ENCODE peak calls at places on chromosomes 6 and 20, in four cellular contexts. X, D, Z and R are unnamed samples.
A peak's percentile ranks its signal among the peaks of the same experiment; 100 is the strongest.

GRCh38 chr6:110039364-110039995 is 61.4 kb downstream of the GPR6 start:
- DNase-seq in X (peak; percentile 66), D (peak; percentile 84), Z (peak; percentile 73), R (peak; percentile 80)

GRCh38 chr20:59603727-59604608 is at the start of gene PHACTR3:
- DNase-seq in X (no peak), D (peak; percentile 63), Z (no peak), R (no peak)

GRCh38 chr6:69883551-69883950 is 17.2 kb downstream of the COL19A1 start:
- DNase-seq in X (no peak), D (no peak), Z (no peak), R (no peak)

GRCh38 chr6:42200035-42200434 is 5.3 kb upstream of the GUCA1B start:
- DNase-seq in X (no peak), D (no peak), Z (peak; percentile 78), R (no peak)

GRCh38 chr20:35252037-35252461 is 25.6 kb downstream of the MMP24 start:
- DNase-seq in X (no peak), D (no peak), Z (no peak), R (no peak)

GRCh38 chr6:41200901-41201783 is at the start of gene TREML2:
- DNase-seq in X (peak; percentile 67), D (peak; percentile 43), Z (no peak), R (no peak)

GRCh38 chr6:26159417-26160273 is 72.4 kb downstream of the HFE start:
- DNase-seq in X (no peak), D (no peak), Z (no peak), R (no peak)

GRCh38 chr20:47576516-47577033 is 74.9 kb downstream of the NCOA3 start:
- DNase-seq in X (peak; percentile 77), D (no peak), Z (peak; percentile 97), R (peak; percentile 85)

GRCh38 chr20:57473246-57474042 is 51.5 kb downstream of the CTCFL start:
- DNase-seq in X (no peak), D (no peak), Z (no peak), R (no peak)

GRCh38 chr6:158023597-158023939 is 41.9 kb downstream of the SYNJ2 start:
- DNase-seq in X (no peak), D (no peak), Z (peak; percentile 82), R (no peak)

GRCh38 chr6:94636780-94637385 is 940.5 kb upstream of the MANEA start:
- DNase-seq in X (no peak), D (peak; percentile 48), Z (peak; percentile 32), R (peak; percentile 19)

GRCh38 chr6:33279971-33280511 is 3.1 kb downstream of the B3GALT4 start:
- DNase-seq in X (peak; percentile 76), D (no peak), Z (peak; percentile 93), R (peak; percentile 82)

GRCh38 chr6:16355699-16356481 is 117.5 kb downstream of the GMPR start:
- DNase-seq in X (no peak), D (no peak), Z (no peak), R (no peak)

GRCh38 chr20:11274137-11274536 is 600.3 kb upstream of the JAG1 start:
- DNase-seq in X (no peak), D (no peak), Z (peak; percentile 75), R (peak; percentile 52)

GRCh38 chr20:4898282-4898681 is 103.0 kb downstream of the SLC23A2 start:
- DNase-seq in X (no peak), D (no peak), Z (no peak), R (peak; percentile 26)

GRCh38 chr6:122730775-122731386 is 48.6 kb upstream of the FABP7 start:
- DNase-seq in X (peak; percentile 31), D (no peak), Z (peak; percentile 41), R (no peak)

GRCh38 chr6:123770247-123770949 is 33.3 kb upstream of the NKAIN2 start:
- DNase-seq in X (no peak), D (no peak), Z (no peak), R (no peak)

GRCh38 chr6:13357551-13358075 is 29.3 kb upstream of the TBC1D7 start:
- DNase-seq in X (no peak), D (no peak), Z (no peak), R (no peak)

GRCh38 chr6:49264909-49265308 is 198.1 kb downstream of the MMUT start:
- DNase-seq in X (no peak), D (no peak), Z (no peak), R (no peak)

GRCh38 chr6:84764332-84765049 is at the start of gene TBX18:
- DNase-seq in X (peak; percentile 94), D (peak; percentile 96), Z (peak; percentile 35), R (peak; percentile 85)

GRCh38 chr6:28480253-28480932 is 35.2 kb downstream of the GPX6 start:
- DNase-seq in X (peak; percentile 62), D (no peak), Z (no peak), R (no peak)

GRCh38 chr6:11271637-11272036 is 39.2 kb upstream of the NEDD9 start:
- DNase-seq in X (no peak), D (no peak), Z (no peak), R (no peak)

DNA sequence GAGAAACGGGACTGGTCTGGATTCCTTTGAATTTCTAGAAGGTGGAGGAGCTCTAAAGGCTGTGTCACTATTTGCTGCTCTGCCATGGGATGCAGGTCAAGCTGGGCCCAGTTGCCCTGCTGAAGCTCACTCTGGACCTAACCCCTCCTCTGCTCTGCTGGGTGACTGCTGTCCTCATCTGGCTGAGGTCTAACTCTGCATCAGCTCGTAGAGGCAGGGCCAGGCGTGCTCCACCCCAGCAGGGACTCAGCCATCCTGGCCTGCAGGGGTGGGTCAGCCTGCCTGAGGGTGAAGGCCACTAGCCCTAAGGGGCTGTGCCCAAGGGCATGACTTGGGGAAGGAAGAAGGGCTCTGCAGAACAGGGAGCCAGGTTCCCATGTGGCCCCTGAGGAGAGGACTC is 852 bp downstream of the CST4 start:
- DNase-seq in X (no peak), D (no peak), Z (no peak), R (no peak)
- TF ChIP-seq SIN3A in X (no peak), D (no peak), Z (no peak), R (no peak)

DNA sequence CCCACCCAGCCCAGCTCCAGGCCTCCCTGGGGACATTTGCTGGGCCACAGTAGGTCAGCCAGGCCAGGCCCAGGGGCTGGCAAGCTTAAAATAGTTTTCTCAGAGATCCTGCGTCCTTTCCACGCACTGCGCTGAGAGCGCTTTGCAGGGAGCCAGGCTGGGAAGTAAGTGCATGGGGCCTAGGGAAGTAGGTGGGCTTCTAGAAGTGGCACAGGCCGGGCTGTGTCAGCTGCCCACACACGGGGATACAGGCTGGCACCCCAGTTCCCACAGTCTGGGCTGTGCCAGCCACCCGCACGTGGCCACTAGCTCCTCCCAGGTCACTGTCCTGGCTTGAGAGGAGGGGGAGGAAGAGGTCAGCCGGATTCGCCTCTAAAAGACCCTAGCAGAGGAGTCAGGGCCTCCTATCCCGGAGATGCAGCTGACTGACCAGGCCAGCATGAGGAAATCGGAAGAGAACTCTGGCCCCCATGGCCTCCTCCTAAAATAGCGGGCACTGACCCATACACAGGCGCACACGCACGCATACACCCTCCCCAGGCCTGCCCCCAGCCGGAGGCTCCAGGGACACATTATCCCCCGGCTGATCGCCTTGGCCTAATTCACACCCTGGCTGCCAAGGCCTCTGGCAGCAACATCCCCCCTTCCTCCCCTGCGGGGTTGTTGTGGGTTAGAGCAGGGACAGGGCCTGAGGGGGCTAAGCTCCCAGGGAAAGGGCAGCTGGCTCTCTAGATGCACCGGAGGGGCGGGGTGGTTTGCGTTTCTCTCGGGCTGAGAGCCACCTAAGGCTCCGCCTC is 5.4 kb downstream of the SLCO4A1 start:
- DNase-seq in X (no peak), D (no peak), Z (no peak), R (no peak)
- TF ChIP-seq FOSL1 in X (no peak), D (no peak), Z (no peak), R (no peak)

GRCh38 chr6:31114540-31114876 is at the start of gene PSORS1C1:
- DNase-seq in X (no peak), D (no peak), Z (peak; percentile 49), R (peak; percentile 90)
- TF ChIP-seq SIN3A in X (no peak), D (no peak), Z (no peak), R (peak; percentile 17)

GRCh38 chr20:17021481-17021880 is 205.4 kb upstream of the PCSK2 start:
- DNase-seq in X (no peak), D (no peak), Z (no peak), R (no peak)

GRCh38 chr20:17023811-17024210 is 203.0 kb upstream of the PCSK2 start:
- DNase-seq in X (no peak), D (peak; percentile 66), Z (no peak), R (no peak)

GRCh38 chr20:17026346-17026745 is 200.5 kb upstream of the PCSK2 start:
- DNase-seq in X (no peak), D (no peak), Z (no peak), R (no peak)

GRCh38 chr20:17023036-17023435 is 203.8 kb upstream of the PCSK2 start:
- DNase-seq in X (no peak), D (no peak), Z (no peak), R (no peak)

GRCh38 chr20:17024513-17025105 is 202.2 kb upstream of the PCSK2 start:
- DNase-seq in X (no peak), D (no peak), Z (peak; percentile 84), R (peak; percentile 42)
- TF ChIP-seq FOSL1 in X (no peak), D (no peak), Z (no peak), R (peak; percentile 24)

GRCh38 chr6:154154389-154154967 is 115.4 kb downstream of the OPRM1 start:
- DNase-seq in X (peak; percentile 49), D (no peak), Z (peak; percentile 62), R (peak; percentile 62)
- TF ChIP-seq SIN3A in X (no peak), D (no peak), Z (no peak), R (no peak)

DNA sequence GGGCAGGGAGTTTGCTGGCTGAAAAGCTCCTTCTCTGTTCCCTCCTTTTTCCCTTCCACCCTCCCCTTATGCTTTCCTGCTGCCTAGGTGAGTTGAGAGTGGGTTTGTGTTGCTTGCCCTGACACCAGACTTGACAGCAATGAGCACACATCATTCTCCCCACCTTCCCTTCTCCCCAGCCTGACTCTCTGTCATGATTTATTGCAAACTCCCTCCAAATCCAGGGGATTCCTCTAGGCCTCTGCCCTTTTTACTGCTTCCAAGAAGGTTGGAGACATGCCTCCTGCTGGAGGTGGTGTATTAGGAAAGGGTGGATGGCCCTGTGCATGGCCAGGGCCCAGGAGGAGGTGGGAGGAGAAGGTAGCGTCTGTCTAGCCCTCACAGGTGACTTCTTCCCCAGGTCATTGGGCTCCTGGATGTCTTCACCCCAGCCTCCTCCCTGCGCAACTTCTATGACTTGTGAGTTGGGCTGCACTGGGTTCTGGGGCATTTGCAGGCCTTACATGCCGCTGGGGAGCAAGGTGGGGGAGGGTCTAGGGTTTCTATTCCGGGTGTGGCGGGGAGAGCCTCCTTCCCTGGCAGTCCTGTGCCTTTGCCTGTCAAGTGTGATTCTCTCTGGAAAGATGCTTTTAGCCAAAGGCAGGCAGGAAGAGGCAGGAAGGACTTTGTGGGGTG is 2.0 kb downstream of the MAPK13 start:
- DNase-seq in X (no peak), D (no peak), Z (no peak), R (no peak)
- TF ChIP-seq FOSL1 in X (no peak), D (no peak), Z (no peak), R (no peak)

DNA sequence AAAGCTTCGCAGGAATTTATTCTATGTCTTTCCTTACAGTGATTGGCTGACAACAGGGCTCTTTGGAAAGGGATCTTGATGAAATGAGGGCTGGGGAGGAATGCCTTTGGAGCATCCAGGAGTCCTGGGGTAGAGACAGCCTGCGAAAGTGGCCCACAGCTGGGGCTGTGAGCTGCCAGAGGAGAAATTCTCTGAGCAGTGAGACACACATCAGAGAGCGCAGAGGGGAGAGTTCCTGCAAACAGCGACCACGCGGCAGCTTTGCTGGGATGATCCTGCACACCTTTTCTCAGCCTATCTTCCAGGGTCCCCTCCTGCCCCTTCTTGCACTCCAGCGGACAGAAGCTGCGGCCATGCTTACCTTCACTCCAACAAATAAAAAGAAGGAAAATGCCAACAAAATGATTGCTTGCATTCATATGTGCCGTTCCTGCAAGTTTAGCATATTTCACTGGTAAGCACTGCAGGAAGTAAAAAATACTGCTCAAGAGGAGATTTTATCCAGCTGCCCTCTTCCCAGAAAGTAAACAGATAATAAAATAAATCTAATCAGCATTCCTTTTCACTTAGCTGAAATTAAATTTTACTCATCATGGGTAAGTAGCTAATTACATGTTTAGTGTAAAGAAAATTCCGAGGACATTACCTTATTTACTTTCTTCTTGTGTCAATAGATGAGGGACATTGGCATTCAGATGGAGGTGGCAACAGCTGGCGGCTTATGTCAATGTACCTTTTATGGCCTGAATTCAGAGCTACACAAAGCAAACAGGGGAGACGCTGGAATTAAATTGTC is 339.9 kb upstream of the ARID1B start:
- DNase-seq in X (no peak), D (no peak), Z (no peak), R (no peak)
- TF ChIP-seq SIN3A in X (no peak), D (no peak), Z (no peak), R (no peak)